ENCODE peak calls at places on chromosomes 6 and 20, in six cellular contexts. H is heart left ventricle, Q is transverse colon, J is cardiac fibroblast, A is uterus, N is HepG2. I is an unnamed sample.

GRCh38 chr6:30493643-30494250 is 4.4 kb downstream of the HLA-E start:
- DNase-seq in N (no peak), A (no peak), J (no peak), Q (no peak), H (no peak), I (peak)

GRCh38 chr20:58117944-58118343 is 110.5 kb downstream of the ANKRD60 start:
- DNase-seq in A (no peak), Q (no peak), H (no peak), J (peak), N (no peak), I (no peak)

GRCh38 chr6:33314943-33315752 is 1.3 kb upstream of the TAPBP start:
- DNase-seq in N (no peak), J (peak), Q (peak), H (peak), A (peak), I (peak)

GRCh38 chr20:54043044-54043967 is 27.1 kb downstream of the BCAS1 start:
- DNase-seq in H (no peak), N (no peak), J (no peak), Q (no peak), A (no peak), I (no peak)

GRCh38 chr20:47770931-47771330 is 14.3 kb downstream of the SULF2 start:
- DNase-seq in Q (no peak), H (no peak), J (no peak), A (no peak), N (no peak), I (no peak)

GRCh38 chr6:116408476-116408875 is 37.7 kb downstream of the DSE start:
- DNase-seq in H (peak), N (no peak), J (no peak), Q (no peak), A (no peak), I (no peak)

GRCh38 chr6:9659848-9660247 is 755.0 kb downstream of the TFAP2A start:
- DNase-seq in A (no peak), N (no peak), Q (no peak), H (no peak), J (no peak), I (no peak)

GRCh38 chr6:128600397-128600951 is 80.1 kb upstream of the PTPRK start:
- DNase-seq in H (no peak), A (no peak), Q (no peak), J (peak), N (no peak), I (no peak)

GRCh38 chr6:56104591-56104990 is 142.8 kb downstream of the COL21A1 start:
- DNase-seq in Q (no peak), N (no peak), A (no peak), H (no peak), J (no peak), I (no peak)

GRCh38 chr6:14053776-14054175 is 63.8 kb upstream of the CD83 start:
- DNase-seq in J (peak), H (no peak), N (no peak), A (no peak), Q (no peak), I (no peak)

GRCh38 chr6:24856246-24856599 is 57.5 kb upstream of the ARMH2 start:
- DNase-seq in A (no peak), H (no peak), Q (no peak), N (no peak), J (no peak), I (no peak)

GRCh38 chr20:32995802-32996201 is 8.4 kb downstream of the SUN5 start:
- DNase-seq in J (no peak), N (no peak), Q (no peak), H (no peak), A (no peak), I (no peak)
- TF ChIP-seq CTCF in J (no peak), N (peak), Q (no peak), H (no peak), A (no peak), I (no peak)

GRCh38 chr6:52553719-52554118 is 23.1 kb downstream of the TRAM2 start:
- DNase-seq in H (no peak), J (no peak), Q (no peak), A (no peak), N (no peak), I (no peak)

GRCh38 chr6:52550014-52550575 is 26.8 kb downstream of the TRAM2 start:
- DNase-seq in N (no peak), J (no peak), H (no peak), Q (no peak), A (no peak), I (no peak)

GRCh38 chr6:52553158-52553557 is 23.7 kb downstream of the TRAM2 start:
- DNase-seq in Q (no peak), N (no peak), A (no peak), J (no peak), H (no peak), I (no peak)

GRCh38 chr6:52552278-52552643 is 24.6 kb downstream of the TRAM2 start:
- DNase-seq in N (no peak), Q (peak), J (no peak), A (no peak), H (no peak), I (no peak)

GRCh38 chr6:52551483-52552277 is 25.2 kb downstream of the TRAM2 start:
- DNase-seq in H (peak), N (peak), Q (peak), A (peak), J (peak), I (peak)
- TF ChIP-seq CTCF in H (no peak), N (no peak), Q (no peak), A (no peak), J (no peak), I (no peak)

GRCh38 chr6:53994201-53994600 is 117.0 kb upstream of the MLIP start:
- DNase-seq in A (no peak), Q (no peak), N (no peak), H (no peak), J (no peak), I (no peak)

GRCh38 chr6:53987527-53987888 is 123.7 kb upstream of the MLIP start:
- DNase-seq in J (no peak), N (no peak), A (no peak), Q (no peak), H (no peak), I (no peak)

GRCh38 chr6:53998293-53998692 is 113.0 kb upstream of the MLIP start:
- DNase-seq in N (peak), J (no peak), A (no peak), Q (no peak), H (no peak), I (no peak)

GRCh38 chr6:53986721-53987526 is 124.3 kb upstream of the MLIP start:
- DNase-seq in A (no peak), N (no peak), J (no peak), H (no peak), Q (no peak), I (no peak)

DNA sequence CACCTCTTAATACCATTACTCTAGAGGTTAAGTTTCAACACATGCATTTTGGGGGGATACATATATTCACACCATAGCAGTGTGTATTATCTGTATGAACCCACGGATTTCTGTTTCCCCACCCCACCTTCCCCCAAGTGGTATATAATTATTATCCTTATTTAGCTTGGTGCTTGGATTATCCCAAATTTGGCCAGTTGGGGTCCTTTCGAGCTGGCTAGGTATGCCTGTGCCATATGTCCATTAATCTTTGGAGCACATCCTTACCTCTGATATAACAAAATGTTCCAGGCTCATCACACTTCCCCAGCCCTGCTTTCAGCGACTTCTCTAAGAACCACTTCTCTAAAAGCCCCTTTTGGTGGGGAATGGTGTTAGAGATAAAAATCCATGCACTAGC is 118.7 kb upstream of the MLIP start:
- DNase-seq in J (no peak), Q (no peak), H (no peak), A (no peak), N (no peak), I (no peak)
- TF ChIP-seq CTCF in J (no peak), Q (no peak), H (no peak), A (no peak), N (no peak), I (no peak)

GRCh38 chr6:163338671-163339405 is 75.7 kb upstream of the QKI start:
- DNase-seq in A (no peak), J (peak), H (peak), N (no peak), Q (no peak), I (no peak)

GRCh38 chr6:163339466-163339865 is 75.1 kb upstream of the QKI start:
- DNase-seq in N (no peak), Q (no peak), A (no peak), J (no peak), H (no peak), I (no peak)

GRCh38 chr6:163341671-163342070 is 72.8 kb upstream of the QKI start:
- DNase-seq in Q (no peak), A (no peak), H (no peak), N (no peak), J (no peak), I (no peak)

GRCh38 chr6:163341224-163341623 is 73.3 kb upstream of the QKI start:
- DNase-seq in Q (no peak), N (no peak), A (no peak), J (no peak), H (no peak), I (no peak)

GRCh38 chr6:163340201-163340887 is 74.2 kb upstream of the QKI start:
- DNase-seq in A (no peak), J (no peak), H (no peak), Q (no peak), N (no peak), I (no peak)
- TF ChIP-seq CTCF in A (no peak), J (no peak), H (peak), Q (no peak), N (peak), I (no peak)

GRCh38 chr20:37902504-37903313 is at the start of gene VSTM2L:
- DNase-seq in J (peak), H (peak), Q (peak), A (peak), N (no peak), I (no peak)

GRCh38 chr20:37904845-37905244 is 1.9 kb downstream of the VSTM2L start:
- DNase-seq in N (no peak), H (no peak), Q (no peak), J (no peak), A (no peak), I (no peak)

GRCh38 chr20:37903317-37904007 is 535 bp downstream of the VSTM2L start:
- DNase-seq in N (no peak), H (no peak), Q (no peak), A (no peak), J (no peak), I (no peak)

GRCh38 chr20:37905969-37906613 is 3.2 kb downstream of the VSTM2L start:
- DNase-seq in N (no peak), A (no peak), J (no peak), Q (no peak), H (no peak), I (no peak)

DNA sequence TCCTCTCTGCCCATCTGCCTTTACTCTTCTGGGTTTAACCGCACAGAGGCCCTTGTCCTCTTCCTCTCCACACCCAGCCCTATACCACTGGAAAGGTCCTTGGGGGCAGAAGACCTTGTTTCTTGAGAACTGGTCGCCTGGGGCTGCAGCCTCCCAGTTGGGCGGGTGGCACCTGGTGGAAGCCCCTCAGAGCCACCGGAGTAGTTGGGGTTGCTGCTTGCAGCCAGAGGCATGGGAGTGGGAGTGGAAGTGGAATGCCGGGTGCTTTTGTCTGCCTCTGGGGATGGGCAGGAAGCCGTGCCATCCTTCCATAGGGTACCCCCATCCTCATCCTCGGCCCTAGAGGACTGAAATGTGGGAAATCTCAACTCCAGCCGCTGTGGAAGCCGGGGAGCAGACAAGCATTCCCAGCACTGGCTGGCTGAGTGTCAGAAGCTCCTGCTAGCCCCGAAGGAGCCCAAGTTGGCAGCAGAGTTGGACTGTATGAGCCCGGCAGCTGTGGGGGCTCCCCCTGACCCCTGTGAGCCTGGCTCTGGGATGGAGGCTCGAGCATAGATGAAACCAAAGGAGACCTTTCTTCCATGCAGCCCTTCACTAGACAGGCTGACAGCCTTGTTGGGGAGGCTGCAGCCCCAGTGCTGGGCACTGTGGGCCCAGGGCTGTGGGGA is 1.2 kb downstream of the VSTM2L start:
- DNase-seq in Q (no peak), N (no peak), A (no peak), H (no peak), J (no peak), I (no peak)
- TF ChIP-seq CTCF in Q (no peak), N (no peak), A (no peak), H (no peak), J (no peak), I (no peak)